ENCODE peak calls at places on chromosomes 5 and 9, in six cellular contexts. One of them, this sample, is unnamed.

GRCh38 chr5:124735169-124735858 is 11.1 kb downstream of the ZNF608 start:
- DNase-seq in GM12878: no peak
- DNase-seq in Peyer's patch: no peak
- DNase-seq in GM12891: no peak
- DNase-seq in H54: no peak
- DNase-seq in A549: no peak
- DNase-seq in this sample: no peak

GRCh38 chr9:69180200-69180599 is 6.1 kb downstream of the TJP2 start:
- DNase-seq in GM12878: no peak
- DNase-seq in GM12891: no peak
- DNase-seq in Peyer's patch: no peak
- DNase-seq in H54: no peak
- DNase-seq in A549: no peak
- DNase-seq in this sample: no peak

GRCh38 chr5:158484246-158484645 is 615.5 kb downstream of the EBF1 start:
- DNase-seq in A549: no peak
- DNase-seq in GM12878: no peak
- DNase-seq in H54: no peak
- DNase-seq in GM12891: no peak
- DNase-seq in Peyer's patch: no peak
- DNase-seq in this sample: no peak

GRCh38 chr9:118643118-118643517 is 726.1 kb downstream of the BRINP1 start:
- DNase-seq in Peyer's patch: no peak
- DNase-seq in H54: peak
- DNase-seq in GM12878: no peak
- DNase-seq in A549: peak
- DNase-seq in GM12891: no peak
- DNase-seq in this sample: no peak

GRCh38 chr9:70979971-70980370 is 141.4 kb downstream of the TRPM3 start:
- DNase-seq in Peyer's patch: no peak
- DNase-seq in GM12878: no peak
- DNase-seq in A549: no peak
- DNase-seq in GM12891: no peak
- DNase-seq in H54: no peak
- DNase-seq in this sample: no peak

GRCh38 chr9:133163559-133164208 is at the start of gene GBGT1:
- DNase-seq in GM12878: no peak
- DNase-seq in GM12891: no peak
- DNase-seq in H54: no peak
- DNase-seq in Peyer's patch: peak
- DNase-seq in A549: no peak
- DNase-seq in this sample: peak

GRCh38 chr5:181242031-181242451 is 1.7 kb downstream of the RACK1 start:
- DNase-seq in A549: no peak
- DNase-seq in H54: no peak
- DNase-seq in GM12878: no peak
- DNase-seq in GM12891: no peak
- DNase-seq in Peyer's patch: no peak
- DNase-seq in this sample: no peak

GRCh38 chr9:21252727-21253547 is 13.1 kb upstream of the IFNA14 start:
- DNase-seq in Peyer's patch: no peak
- DNase-seq in GM12891: no peak
- DNase-seq in GM12878: no peak
- DNase-seq in H54: peak
- DNase-seq in A549: peak
- DNase-seq in this sample: no peak

GRCh38 chr9:36728651-36729520 is 156.2 kb downstream of the MELK start:
- DNase-seq in GM12891: peak
- DNase-seq in H54: peak
- DNase-seq in GM12878: peak
- DNase-seq in A549: peak
- DNase-seq in Peyer's patch: peak
- DNase-seq in this sample: no peak

GRCh38 chr5:86884608-86885007 is 266.9 kb downstream of the COX7C start:
- DNase-seq in A549: no peak
- DNase-seq in H54: no peak
- DNase-seq in GM12891: no peak
- DNase-seq in GM12878: no peak
- DNase-seq in Peyer's patch: no peak
- DNase-seq in this sample: no peak

GRCh38 chr9:96317335-96317980 is 15.5 kb upstream of the HSD17B3 start:
- DNase-seq in GM12891: peak
- DNase-seq in H54: peak
- DNase-seq in A549: peak
- DNase-seq in Peyer's patch: no peak
- DNase-seq in GM12878: no peak
- DNase-seq in this sample: no peak

GRCh38 chr5:76717222-76718083 is 1.5 kb downstream of the F2R start:
- DNase-seq in H54: no peak
- DNase-seq in GM12891: no peak
- DNase-seq in GM12878: no peak
- DNase-seq in Peyer's patch: no peak
- DNase-seq in A549: no peak
- DNase-seq in this sample: no peak
- TF ChIP-seq POLR2A in H54: no peak
- TF ChIP-seq POLR2A in GM12891: no peak
- TF ChIP-seq POLR2A in GM12878: no peak
- TF ChIP-seq POLR2A in Peyer's patch: no peak
- TF ChIP-seq POLR2A in A549: no peak
- TF ChIP-seq POLR2A in this sample: no peak

DNA sequence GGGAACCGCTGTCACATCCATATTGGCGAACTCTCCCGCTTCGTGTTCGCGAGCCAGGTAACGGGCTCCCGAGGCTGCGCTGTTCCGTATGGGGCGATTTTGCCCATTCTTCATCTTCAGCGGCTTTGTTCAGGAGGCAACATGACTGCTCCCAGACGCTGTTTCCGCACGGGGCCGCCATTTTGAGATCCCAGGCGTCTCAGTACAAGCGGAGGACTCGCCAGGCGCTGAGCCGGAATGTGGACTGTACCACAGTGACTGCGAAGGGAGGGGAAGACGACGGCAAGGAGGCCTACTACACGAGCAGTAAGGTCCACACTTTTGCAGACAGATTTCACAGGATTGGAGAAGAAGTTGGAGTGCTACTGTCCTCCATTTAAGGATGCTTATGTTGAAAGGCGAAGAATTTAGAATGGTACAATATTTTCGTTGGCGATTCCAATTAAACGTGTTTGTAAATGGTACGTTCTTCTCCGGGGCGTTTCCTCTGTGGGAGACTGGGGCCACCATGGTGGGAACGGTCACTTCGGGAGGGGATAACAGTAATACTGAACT is 41.6 kb upstream of the ZNF300 start:
- DNase-seq in H54: no peak
- DNase-seq in A549: no peak
- DNase-seq in GM12878: no peak
- DNase-seq in GM12891: no peak
- DNase-seq in Peyer's patch: no peak
- DNase-seq in this sample: peak
- TF ChIP-seq POLR2A in H54: no peak
- TF ChIP-seq POLR2A in A549: no peak
- TF ChIP-seq POLR2A in GM12878: no peak
- TF ChIP-seq POLR2A in GM12891: no peak
- TF ChIP-seq POLR2A in Peyer's patch: no peak
- TF ChIP-seq POLR2A in this sample: no peak

GRCh38 chr9:124659099-124659659 is 111.9 kb downstream of the NR6A1 start:
- DNase-seq in GM12878: peak
- DNase-seq in GM12891: no peak
- DNase-seq in H54: peak
- DNase-seq in Peyer's patch: peak
- DNase-seq in A549: peak
- DNase-seq in this sample: peak
- TF ChIP-seq POLR2A in GM12878: peak
- TF ChIP-seq POLR2A in GM12891: peak
- TF ChIP-seq POLR2A in H54: peak
- TF ChIP-seq POLR2A in Peyer's patch: no peak
- TF ChIP-seq POLR2A in A549: peak
- TF ChIP-seq POLR2A in this sample: no peak

GRCh38 chr5:65620021-65620420 is 4.1 kb downstream of the TRIM23 start:
- DNase-seq in GM12878: no peak
- DNase-seq in A549: no peak
- DNase-seq in Peyer's patch: no peak
- DNase-seq in H54: no peak
- DNase-seq in GM12891: no peak
- DNase-seq in this sample: no peak

GRCh38 chr5:65625743-65626142 is 916 bp downstream of the SHLD3 start:
- DNase-seq in GM12891: no peak
- DNase-seq in Peyer's patch: no peak
- DNase-seq in H54: no peak
- DNase-seq in A549: no peak
- DNase-seq in GM12878: no peak
- DNase-seq in this sample: no peak

GRCh38 chr5:65624025-65624569 is at the start of gene TRIM23:
- DNase-seq in Peyer's patch: peak
- DNase-seq in GM12878: peak
- DNase-seq in GM12891: peak
- DNase-seq in A549: peak
- DNase-seq in H54: peak
- DNase-seq in this sample: peak

GRCh38 chr5:65623482-65623881 is 651 bp downstream of the TRIM23 start:
- DNase-seq in GM12878: no peak
- DNase-seq in Peyer's patch: no peak
- DNase-seq in H54: no peak
- DNase-seq in GM12891: no peak
- DNase-seq in A549: no peak
- DNase-seq in this sample: no peak

DNA sequence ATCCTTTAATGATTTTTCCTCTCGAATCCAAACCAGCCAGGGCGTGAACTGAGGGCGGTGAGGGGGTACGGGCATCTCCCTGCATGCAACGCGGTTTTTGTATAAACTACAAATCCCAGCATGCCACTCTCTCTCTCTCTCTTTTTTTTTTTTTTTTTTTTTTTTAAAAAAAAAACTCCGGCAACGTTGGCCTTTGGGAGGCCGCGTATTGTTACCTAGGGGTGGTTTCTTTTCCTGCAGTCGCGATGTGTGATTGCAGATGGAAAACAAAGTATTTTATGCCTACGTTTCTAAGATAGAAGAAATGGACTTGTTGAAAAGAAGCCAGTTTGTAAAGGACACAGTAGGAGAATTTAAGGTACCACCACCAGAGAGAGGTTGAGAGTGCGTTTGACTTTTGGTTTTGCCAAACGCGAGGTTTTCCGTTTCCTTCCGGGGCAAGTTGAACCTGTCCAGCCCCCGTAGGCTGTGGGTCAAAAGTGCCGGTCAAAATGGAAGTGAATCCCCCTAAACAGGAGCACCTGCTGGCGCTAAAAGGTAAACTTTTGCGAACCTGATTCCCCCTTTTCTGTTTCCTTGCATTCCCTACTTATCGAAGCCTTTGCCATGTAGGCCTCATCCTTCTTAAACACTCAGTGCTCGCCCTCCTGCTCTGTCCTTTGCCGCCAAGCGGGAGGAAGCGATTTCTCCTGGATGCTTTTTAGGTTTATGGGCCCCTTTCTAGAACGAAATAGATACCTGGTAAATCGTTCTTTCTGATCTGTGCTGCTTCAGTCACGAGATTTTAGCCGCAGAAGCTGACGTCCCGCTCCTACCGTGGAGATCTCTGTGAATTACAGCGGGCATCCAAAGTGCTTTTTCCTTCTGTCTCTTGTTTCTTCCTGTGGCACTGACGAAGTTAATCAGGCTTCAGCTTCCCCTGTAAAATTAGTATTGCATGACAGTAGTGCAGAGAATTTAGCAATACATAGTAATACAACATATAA is at the start of the genes SHLD3 and TRAPPC13:
- DNase-seq in H54: peak
- DNase-seq in GM12878: peak
- DNase-seq in Peyer's patch: peak
- DNase-seq in A549: peak
- DNase-seq in GM12891: peak
- DNase-seq in this sample: peak
- TF ChIP-seq POLR2A in H54: peak
- TF ChIP-seq POLR2A in GM12878: peak
- TF ChIP-seq POLR2A in Peyer's patch: no peak
- TF ChIP-seq POLR2A in A549: peak
- TF ChIP-seq POLR2A in GM12891: peak
- TF ChIP-seq POLR2A in this sample: no peak

GRCh38 chr5:141475625-141476131 is at the start of gene PCDHGC3:
- DNase-seq in A549: peak
- DNase-seq in Peyer's patch: peak
- DNase-seq in H54: peak
- DNase-seq in GM12878: peak
- DNase-seq in GM12891: peak
- DNase-seq in this sample: peak
- TF ChIP-seq POLR2A in A549: peak
- TF ChIP-seq POLR2A in Peyer's patch: peak
- TF ChIP-seq POLR2A in H54: peak
- TF ChIP-seq POLR2A in GM12878: no peak
- TF ChIP-seq POLR2A in GM12891: no peak
- TF ChIP-seq POLR2A in this sample: no peak

GRCh38 chr9:129030191-129030590 is 2.1 kb upstream of the SH3GLB2 start:
- DNase-seq in A549: no peak
- DNase-seq in Peyer's patch: no peak
- DNase-seq in GM12891: no peak
- DNase-seq in GM12878: no peak
- DNase-seq in H54: no peak
- DNase-seq in this sample: no peak

GRCh38 chr9:129028192-129028966 is at the start of gene SH3GLB2:
- DNase-seq in H54: peak
- DNase-seq in GM12878: peak
- DNase-seq in Peyer's patch: peak
- DNase-seq in GM12891: peak
- DNase-seq in A549: peak
- DNase-seq in this sample: peak

GRCh38 chr9:129026442-129027223 is 1.5 kb downstream of the SH3GLB2 start:
- DNase-seq in GM12878: no peak
- DNase-seq in GM12891: no peak
- DNase-seq in H54: no peak
- DNase-seq in Peyer's patch: no peak
- DNase-seq in A549: no peak
- DNase-seq in this sample: no peak

GRCh38 chr9:129027224-129027684 is 877 bp downstream of the SH3GLB2 start:
- DNase-seq in Peyer's patch: no peak
- DNase-seq in GM12891: no peak
- DNase-seq in GM12878: no peak
- DNase-seq in A549: no peak
- DNase-seq in H54: no peak
- DNase-seq in this sample: no peak

DNA sequence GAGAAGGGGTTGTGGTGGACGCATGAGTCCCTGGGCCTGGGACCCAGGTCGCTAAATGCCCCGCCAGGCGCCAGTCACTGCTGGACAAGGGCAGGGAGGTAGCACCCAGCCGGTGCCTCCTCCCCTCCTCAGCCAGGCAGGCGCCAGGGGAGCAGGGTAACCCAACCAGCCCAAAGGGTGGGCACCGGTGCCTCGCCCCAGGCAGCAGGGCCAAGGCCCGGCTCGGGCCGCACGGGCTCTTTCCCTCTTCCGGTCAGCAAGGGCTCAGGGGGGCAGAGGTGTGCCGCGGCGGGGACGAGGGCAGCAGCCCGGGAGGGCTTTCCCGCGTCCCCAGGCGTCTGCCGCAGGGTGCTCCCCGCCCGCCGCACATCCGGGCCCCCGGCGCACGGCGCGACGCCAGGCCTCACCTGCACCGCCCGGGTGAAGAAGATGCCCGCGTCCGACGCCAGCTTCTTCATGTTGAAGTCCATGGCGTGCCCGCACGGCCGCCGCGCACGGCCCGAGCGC is 393 bp downstream of the SH3GLB2 start:
- DNase-seq in A549: peak
- DNase-seq in GM12891: peak
- DNase-seq in Peyer's patch: peak
- DNase-seq in GM12878: no peak
- DNase-seq in H54: peak
- DNase-seq in this sample: peak
- TF ChIP-seq POLR2A in A549: no peak
- TF ChIP-seq POLR2A in GM12891: no peak
- TF ChIP-seq POLR2A in Peyer's patch: no peak
- TF ChIP-seq POLR2A in GM12878: no peak
- TF ChIP-seq POLR2A in H54: no peak
- TF ChIP-seq POLR2A in this sample: no peak

GRCh38 chr5:38556599-38557308 is at the start of gene LIFR:
- DNase-seq in A549: peak
- DNase-seq in H54: peak
- DNase-seq in GM12878: no peak
- DNase-seq in GM12891: peak
- DNase-seq in Peyer's patch: no peak
- DNase-seq in this sample: peak
- TF ChIP-seq POLR2A in A549: peak
- TF ChIP-seq POLR2A in H54: peak
- TF ChIP-seq POLR2A in GM12878: no peak
- TF ChIP-seq POLR2A in GM12891: no peak
- TF ChIP-seq POLR2A in Peyer's patch: no peak
- TF ChIP-seq POLR2A in this sample: no peak